ENCODE peak calls at places on chromosome 1, in ten cellular contexts. I is cardiac muscle cell; H is activated naive CD4-positive, alpha-beta T cell treated with anti-CD3 and anti-CD28 coated beads, Interleukin-2, amount 10 ng/mL, durations not matched to agents 7 days and 5 days; S is C1 segment of cervical spinal cord; M is left colon; K is GM23338; C is dermis microvascular lymphatic vessel endothelial cell; N is activated CD4-positive, alpha-beta T cell treated with anti-CD3 and anti-CD28 coated beads for 36 hours; A is NCI-H1930; R is GM13976. B is an unnamed sample.

GRCh38 chr1:59971464-59971911 is 44.9 kb upstream of the CYP2J2 start:
- DNase-seq in S (peak; percentile 69), K (peak; percentile 86), C (peak; percentile 3), R (peak; percentile 75), I (peak; percentile 69), A (peak; percentile 11), M (peak; percentile 77), N (peak; percentile 74), H (peak; percentile 60), B (peak; percentile 91)

GRCh38 chr1:243510928-243511327 is 255.1 kb downstream of the SDCCAG8 start:
- DNase-seq in H (no peak), C (no peak), S (no peak), R (no peak), A (no peak), K (no peak), I (no peak), M (no peak), N (no peak), B (no peak)

GRCh38 chr1:181595234-181595633 is 111.9 kb downstream of the CACNA1E start:
- DNase-seq in I (no peak), R (no peak), M (no peak), C (no peak), N (no peak), H (no peak), K (no peak), S (no peak), A (no peak), B (peak; percentile 6)

GRCh38 chr1:174659823-174660222 is 212.1 kb downstream of the GPR52 start:
- DNase-seq in I (peak; percentile 5), H (no peak), C (peak; percentile 38), N (no peak), M (no peak), S (no peak), K (no peak), A (no peak), R (no peak), B (no peak)

GRCh38 chr1:12166834-12167492 is at the start of gene TNFRSF1B:
- DNase-seq in K (peak; percentile 87), R (peak; percentile 95), S (no peak), A (no peak), M (peak; percentile 85), H (peak; percentile 83), C (no peak), N (peak; percentile 83), I (peak; percentile 69), B (no peak)

GRCh38 chr1:58574816-58575215 is 2.2 kb downstream of the TACSTD2 start:
- DNase-seq in I (no peak), M (no peak), C (no peak), K (no peak), R (no peak), S (no peak), A (no peak), H (no peak), N (no peak), B (no peak)

GRCh38 chr1:23751050-23751814 is 8.0 kb downstream of the ELOA start:
- DNase-seq in N (peak; percentile 63), C (no peak), A (peak; percentile 32), I (peak; percentile 71), S (no peak), R (peak; percentile 82), M (peak; percentile 38), K (peak; percentile 79), H (peak; percentile 61), B (peak; percentile 44)

GRCh38 chr1:93676424-93676823 is 5.2 kb downstream of the BCAR3 start:
- DNase-seq in R (no peak), I (peak; percentile 89), M (no peak), S (no peak), K (no peak), A (no peak), H (no peak), N (no peak), C (peak; percentile 59), B (no peak)

GRCh38 chr1:5286244-5286643 is 631.8 kb downstream of the AJAP1 start:
- DNase-seq in H (peak; percentile 66), I (no peak), M (peak; percentile 15), S (no peak), K (peak; percentile 1), A (no peak), C (no peak), R (no peak), N (peak; percentile 41), B (no peak)